ENCODE peak calls at places on chromosomes 3 and 15, in six cellular contexts. O is hepatocyte; K is NCI-H1417; C is GM03348; Y is stimulated activated CD4-positive, alpha-beta T cell treated with anti-CD3 and anti-CD28 coated beads, Interleukin-2, amount 100 ng/mL, for 48 hours; M is ELR. J is an unnamed sample.

GRCh38 chr3:62073038-62073437 is 300.3 kb downstream of the FEZF2 start:
- DNase-seq in O (no peak), K (no peak), C (peak), Y (no peak), M (no peak), J (no peak)

GRCh38 chr15:73935547-73935946 is 9.3 kb downstream of the LOXL1 start:
- DNase-seq in O (peak), K (peak), C (no peak), Y (no peak), M (no peak), J (no peak)

GRCh38 chr15:47741082-47741481 is 23.8 kb downstream of the SEMA6D start:
- DNase-seq in O (no peak), K (no peak), C (no peak), Y (no peak), M (no peak), J (no peak)

GRCh38 chr3:30085486-30085885 is 520.9 kb upstream of the TGFBR2 start:
- DNase-seq in O (no peak), K (no peak), C (no peak), Y (no peak), M (no peak), J (no peak)

GRCh38 chr3:95401693-95402092 is 1338.8 kb downstream of the NSUN3 start:
- DNase-seq in O (no peak), K (no peak), C (no peak), Y (no peak), M (no peak), J (no peak)

GRCh38 chr3:129003578-129004112 is 2.5 kb downstream of the EFCC1 start:
- DNase-seq in O (peak), K (peak), C (no peak), Y (peak), M (no peak), J (no peak)

GRCh38 chr3:21672303-21672702 is 78.7 kb downstream of the ZNF385D start:
- DNase-seq in O (no peak), K (no peak), C (peak), Y (no peak), M (peak), J (peak)

GRCh38 chr3:71931930-71932329 is 147.0 kb upstream of the PROK2 start:
- DNase-seq in O (no peak), K (no peak), C (no peak), Y (no peak), M (no peak), J (no peak)

GRCh38 chr3:153219147-153219546 is 57.1 kb downstream of the RAP2B start:
- DNase-seq in O (no peak), K (no peak), C (peak), Y (no peak), M (peak), J (no peak)

GRCh38 chr15:89680282-89680873 is 1.2 kb upstream of the PLIN1 start:
- DNase-seq in O (peak), K (no peak), C (peak), Y (no peak), M (no peak), J (peak)